ENCODE peak calls at places on chromosomes 5 and 9, in five cellular contexts. Z is CD8-positive, alpha-beta T cell; I is lung; Y is nephron progenitor cell; P is bronchial epithelial cell. F is an unnamed sample.

GRCh38 chr5:150001660-150002493 is 1.3 kb downstream of the HMGXB3 start:
- DNase-seq in P (peak), Z (peak), Y (peak), I (peak), F (peak)

GRCh38 chr5:95075079-95075478 is 209.8 kb downstream of the MCTP1 start:
- DNase-seq in P (no peak), I (no peak), Z (no peak), Y (no peak), F (no peak)

GRCh38 chr5:179852993-179853547 is 5.5 kb downstream of the MRNIP start:
- DNase-seq in Z (no peak), Y (no peak), I (no peak), P (no peak), F (peak)

GRCh38 chr9:93188426-93189368 is 4.8 kb downstream of the WNK2 start:
- DNase-seq in P (no peak), I (no peak), Z (no peak), Y (no peak), F (no peak)

GRCh38 chr5:59366784-59367183 is 526.7 kb downstream of the PDE4D start:
- DNase-seq in P (no peak), Y (no peak), I (no peak), Z (no peak), F (no peak)

GRCh38 chr5:146344155-146345118 is 5.8 kb downstream of the POU4F3 start:
- DNase-seq in Y (peak), Z (no peak), P (no peak), I (no peak), F (no peak)

GRCh38 chr5:120586646-120587045 is 122.5 kb downstream of the PRR16 start:
- DNase-seq in I (no peak), P (no peak), Z (no peak), Y (no peak), F (no peak)

GRCh38 chr5:141855265-141856029 is 22.8 kb downstream of the PCDH1 start:
- DNase-seq in Z (no peak), Y (peak), I (no peak), P (no peak), F (no peak)

GRCh38 chr5:149024978-149025377 is 37.9 kb downstream of the SH3TC2 start:
- DNase-seq in P (no peak), Z (no peak), I (no peak), Y (no peak), F (no peak)

GRCh38 chr5:124744170-124744911 is 2.1 kb downstream of the ZNF608 start:
- DNase-seq in Z (no peak), I (peak), P (peak), Y (peak), F (no peak)

GRCh38 chr5:168327451-168327850 is 36.0 kb downstream of the WWC1 start:
- DNase-seq in Y (no peak), P (no peak), Z (no peak), I (no peak), F (no peak)

GRCh38 chr9:98538626-98539031 is 170.1 kb downstream of the GABBR2 start:
- DNase-seq in P (no peak), Z (no peak), Y (no peak), I (peak), F (no peak)

GRCh38 chr5:169050146-169050571 is 250.8 kb downstream of the SLIT3 start:
- DNase-seq in P (peak), Z (no peak), I (no peak), Y (no peak), F (no peak)

GRCh38 chr5:670396-671270 is 22.5 kb downstream of the TPPP start:
- DNase-seq in Z (no peak), I (no peak), Y (no peak), P (no peak), F (no peak)

GRCh38 chr9:93236541-93237206 is 52.7 kb downstream of the WNK2 start:
- DNase-seq in I (no peak), Z (no peak), P (no peak), Y (no peak), F (no peak)

GRCh38 chr5:119049824-119050449 is 20.9 kb upstream of the DMXL1 start:
- DNase-seq in I (no peak), P (peak), Y (no peak), Z (no peak), F (no peak)

GRCh38 chr9:137028281-137029057 is 432 bp upstream of the ABCA2 start:
- DNase-seq in I (no peak), Z (peak), Y (peak), P (peak), F (no peak)

GRCh38 chr5:123776761-123777160 is 264.8 kb downstream of the CSNK1G3 start:
- DNase-seq in Z (no peak), I (no peak), Y (no peak), P (peak), F (no peak)

GRCh38 chr5:56202483-56202882 is 30.6 kb downstream of the ANKRD55 start:
- DNase-seq in I (no peak), Y (no peak), P (no peak), Z (no peak), F (no peak)

GRCh38 chr5:131466171-131466766 is 168.8 kb downstream of the RAPGEF6 start:
- DNase-seq in I (no peak), Y (no peak), Z (no peak), P (peak), F (no peak)

GRCh38 chr5:17302590-17302989 is 85.2 kb downstream of the BASP1 start:
- DNase-seq in I (no peak), Z (no peak), P (no peak), Y (no peak), F (no peak)

GRCh38 chr5:159040181-159040580 is 59.5 kb downstream of the EBF1 start:
- DNase-seq in I (no peak), Z (no peak), P (no peak), Y (no peak), F (no peak)

GRCh38 chr9:29212590-29213373 is 1639.5 kb upstream of the C9orf72 start:
- DNase-seq in P (no peak), Y (peak), Z (no peak), I (no peak), F (no peak)

GRCh38 chr5:171639236-171639635 is 146.4 kb upstream of the SMIM23 start:
- DNase-seq in Z (no peak), I (no peak), Y (no peak), P (no peak), F (no peak)

GRCh38 chr5:95841914-95842812 is 19.6 kb upstream of the GLRX start:
- DNase-seq in P (peak), Y (no peak), Z (no peak), I (peak), F (peak)

GRCh38 chr9:117932585-117932984 is 228.4 kb downstream of the TLR4 start:
- DNase-seq in Y (no peak), P (no peak), I (no peak), Z (no peak), F (no peak)

GRCh38 chr9:130034570-130034969 is 8.4 kb downstream of the FNBP1 start:
- DNase-seq in I (no peak), Z (no peak), P (peak), Y (no peak), F (peak)

GRCh38 chr5:9347541-9348295 is 198.2 kb downstream of the SEMA5A start:
- DNase-seq in Y (no peak), I (no peak), P (no peak), Z (no peak), F (no peak)

GRCh38 chr5:133316346-133317343 is 264.8 kb downstream of the HSPA4 start:
- DNase-seq in Y (peak), P (no peak), Z (no peak), I (no peak), F (no peak)

DNA sequence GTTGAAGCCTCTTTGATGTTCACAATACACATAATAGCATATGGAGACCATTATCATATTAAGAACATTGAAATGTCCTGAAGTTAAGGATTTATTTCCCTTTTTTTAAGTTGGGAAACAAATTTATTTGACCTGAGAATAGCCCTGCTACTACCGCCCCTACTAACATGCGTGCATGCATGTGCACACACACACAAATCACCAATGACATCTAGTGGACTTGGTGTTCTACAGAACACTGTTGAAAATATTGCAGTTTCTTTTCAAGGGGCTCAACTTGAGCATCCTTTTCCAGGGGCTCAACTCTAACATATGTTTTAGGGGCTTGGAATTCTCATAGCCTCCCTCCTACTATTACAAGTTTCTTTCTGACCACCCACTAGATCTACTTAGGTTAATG is 124.9 kb upstream of the C6 start:
- DNase-seq in P (no peak), Z (no peak), I (no peak), Y (no peak), F (no peak)
- TF ChIP-seq CTCF in P (no peak), Z (no peak), I (no peak), Y (no peak), F (no peak)

GRCh38 chr9:72844440-72844768 is 108.4 kb downstream of the ALDH1A1 start:
- DNase-seq in I (no peak), P (no peak), Z (no peak), Y (no peak), F (no peak)
- TF ChIP-seq CTCF in I (no peak), P (no peak), Z (no peak), Y (no peak), F (no peak)

GRCh38 chr5:115349001-115349817 is 52.8 kb upstream of the CCDC112 start:
- DNase-seq in Z (no peak), Y (no peak), P (peak), I (no peak), F (no peak)
- TF ChIP-seq CTCF in Z (no peak), Y (no peak), P (no peak), I (no peak), F (no peak)

DNA sequence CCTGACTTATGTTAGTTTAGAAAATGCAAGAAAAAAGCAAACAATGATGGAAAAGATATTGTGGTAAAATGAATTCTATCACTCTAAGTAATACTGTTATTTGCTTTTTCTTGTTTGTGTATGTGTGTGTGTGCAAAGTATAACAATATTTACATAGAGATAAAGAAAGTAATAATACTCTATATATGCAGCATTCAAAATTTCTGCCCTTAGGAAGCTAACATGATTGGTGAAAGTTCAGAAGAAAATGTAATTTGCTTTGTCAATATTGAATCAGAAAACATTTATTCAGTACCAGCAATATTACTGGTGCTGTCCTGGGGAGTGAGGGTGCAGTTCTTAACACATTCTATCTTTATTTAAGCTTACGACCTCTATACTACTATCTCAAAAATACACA is 12.9 kb upstream of the PRDM9 start:
- DNase-seq in Y (no peak), P (no peak), I (no peak), Z (no peak), F (no peak)
- TF ChIP-seq CTCF in Y (no peak), P (no peak), I (no peak), Z (no peak), F (no peak)

GRCh38 chr9:114237781-114238180 is 82.4 kb downstream of the COL27A1 start:
- DNase-seq in Z (no peak), Y (no peak), P (no peak), I (no peak), F (no peak)

GRCh38 chr9:114240647-114241558 is 82.0 kb upstream of the ORM1 start:
- DNase-seq in Y (no peak), I (no peak), P (no peak), Z (no peak), F (no peak)

GRCh38 chr9:114240216-114240615 is 82.7 kb upstream of the ORM1 start:
- DNase-seq in P (no peak), Z (no peak), Y (no peak), I (no peak), F (no peak)

GRCh38 chr9:114238471-114238870 is 83.1 kb downstream of the COL27A1 start:
- DNase-seq in P (no peak), Y (no peak), I (no peak), Z (no peak), F (no peak)

GRCh38 chr9:114238919-114239879 is 83.7 kb upstream of the ORM1 start:
- DNase-seq in I (no peak), P (peak), Z (no peak), Y (no peak), F (no peak)
- TF ChIP-seq CTCF in I (no peak), P (peak), Z (no peak), Y (no peak), F (no peak)

GRCh38 chr5:67971223-67971830 is 244.2 kb upstream of the PIK3R1 start:
- DNase-seq in I (no peak), Y (no peak), Z (no peak), P (no peak), F (no peak)
- TF ChIP-seq CTCF in I (no peak), Y (no peak), Z (no peak), P (no peak), F (no peak)

GRCh38 chr5:143404416-143405062 is 1.1 kb upstream of the NR3C1 start:
- DNase-seq in P (peak), I (peak), Y (peak), Z (peak), F (peak)
- TF ChIP-seq CTCF in P (no peak), I (no peak), Y (no peak), Z (no peak), F (no peak)

GRCh38 chr5:6480133-6481051 is 31.7 kb downstream of the UBE2QL1 start:
- DNase-seq in I (no peak), Y (no peak), P (no peak), Z (no peak), F (no peak)
- TF ChIP-seq CTCF in I (no peak), Y (no peak), P (no peak), Z (no peak), F (no peak)

GRCh38 chr9:128635266-128636023 is 21.2 kb downstream of the DYNC2I2 start:
- DNase-seq in Y (peak), P (peak), I (peak), Z (no peak), F (no peak)
- TF ChIP-seq CTCF in Y (peak), P (peak), I (peak), Z (no peak), F (peak)

DNA sequence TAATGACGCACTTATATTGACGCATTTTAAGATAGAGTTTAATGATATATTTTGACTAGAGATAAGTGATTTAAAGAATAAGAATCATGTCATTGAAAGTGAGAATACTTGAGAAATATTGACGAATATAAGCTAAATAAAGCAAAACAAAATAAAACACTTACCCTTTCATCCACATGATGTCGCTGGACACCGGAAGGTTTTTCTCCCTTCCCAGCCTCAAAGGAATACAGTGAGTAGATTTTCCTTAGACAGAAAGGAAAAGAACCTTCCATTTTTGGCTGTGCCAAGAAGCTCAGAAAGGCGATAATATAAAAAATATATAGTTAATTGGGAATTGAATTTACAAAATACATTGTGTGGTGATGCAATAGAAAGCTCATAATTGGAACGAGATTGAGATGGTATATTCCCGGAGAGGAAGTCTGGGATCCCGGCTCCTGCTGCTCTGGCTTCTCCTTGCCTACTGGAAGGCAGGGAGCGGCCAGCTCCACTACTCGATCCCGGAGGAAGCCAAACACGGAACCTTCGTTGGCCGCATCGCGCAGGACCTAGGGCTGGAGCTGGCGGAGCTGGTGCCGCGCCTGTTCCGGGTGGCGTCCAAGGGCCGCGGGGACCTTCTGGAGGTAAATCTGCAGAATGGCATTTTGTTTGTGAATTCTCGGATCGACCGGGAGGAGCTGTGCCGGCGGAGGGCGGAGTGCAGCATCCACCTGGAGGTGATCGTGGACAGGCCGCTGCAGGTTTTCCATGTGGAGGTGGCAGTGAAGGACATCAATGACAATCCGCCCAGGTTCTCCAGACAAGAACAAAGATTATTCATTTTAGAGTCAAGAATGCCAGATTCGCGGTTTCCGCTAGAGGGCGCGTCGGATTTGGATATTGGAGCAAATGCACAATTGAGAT is at the start of gene PCDHA5:
- DNase-seq in Z (no peak), Y (no peak), I (no peak), P (peak), F (no peak)
- TF ChIP-seq CTCF in Z (no peak), Y (no peak), I (no peak), P (peak), F (peak)